ENCODE peak calls at places on chromosomes 4 and X, in four cellular contexts. J, Y, U and S are unnamed samples.

GRCh38 chr4:122170775-122171174 is 18.6 kb downstream of the BLTP1 start:
- DNase-seq in Y (no peak), U (no peak), J (no peak), S (no peak)

GRCh38 chrX:17859609-17860178 is 1.4 kb downstream of the RAI2 start:
- DNase-seq in U (no peak), J (no peak), Y (peak), S (no peak)

GRCh38 chr4:138677651-138678202 is 337.9 kb upstream of the NOCT start:
- DNase-seq in J (no peak), Y (no peak), U (no peak), S (no peak)

GRCh38 chr4:138494931-138495330 is 252.8 kb upstream of the SLC7A11 start:
- DNase-seq in U (no peak), Y (peak), J (peak), S (peak)

GRCh38 chr4:24778427-24779225 is 16.7 kb upstream of the SOD3 start:
- DNase-seq in J (no peak), U (no peak), Y (no peak), S (no peak)

GRCh38 chrX:1941291-1941690 is 326.4 kb downstream of the ASMT start:
- DNase-seq in J (no peak), U (no peak), Y (no peak), S (no peak)

GRCh38 chr4:13642576-13642975 is 15.1 kb upstream of the BOD1L1 start:
- DNase-seq in U (no peak), Y (no peak), J (no peak), S (no peak)

GRCh38 chr4:1279253-1279652 is 10.4 kb upstream of the MAEA start:
- DNase-seq in U (no peak), Y (no peak), J (no peak), S (no peak)

GRCh38 chr4:20253799-20254409 is 2.2 kb downstream of the SLIT2 start:
- DNase-seq in J (no peak), Y (peak), U (no peak), S (no peak)

GRCh38 chr4:2792711-2793577 is at the start of gene SH3BP2:
- DNase-seq in U (peak), J (no peak), Y (peak), S (peak)

GRCh38 chr4:58553679-58554078 is 1443.5 kb upstream of the IGFBP7 start:
- DNase-seq in Y (no peak), U (no peak), J (no peak), S (no peak)

GRCh38 chrX:135923353-135923752 is 29.8 kb downstream of the SAGE1 start:
- DNase-seq in U (no peak), J (no peak), Y (peak), S (no peak)

GRCh38 chr4:164956766-164957643 is 20.5 kb downstream of the TRIM61 start:
- DNase-seq in U (peak), J (peak), Y (peak), S (no peak)

GRCh38 chrX:9644335-9644734 is 121.3 kb downstream of the GPR143 start:
- DNase-seq in Y (no peak), U (no peak), J (peak), S (no peak)

GRCh38 chrX:149372861-149373260 is 132.2 kb downstream of the IDS start:
- DNase-seq in U (no peak), Y (no peak), J (no peak), S (no peak)

GRCh38 chrX:140439455-140439854 is 65.4 kb downstream of the SOX3 start:
- DNase-seq in Y (peak), J (no peak), U (no peak), S (peak)

GRCh38 chr4:105631818-105632400 is 76.6 kb downstream of the INTS12 start:
- DNase-seq in U (no peak), J (no peak), Y (no peak), S (no peak)

GRCh38 chrX:17552251-17552650 is 177.3 kb downstream of the NHS start:
- DNase-seq in Y (no peak), J (no peak), U (no peak), S (no peak)

GRCh38 chrX:12403474-12404082 is 265.3 kb downstream of the FRMPD4 start:
- DNase-seq in J (no peak), Y (no peak), U (no peak), S (no peak)

GRCh38 chrX:17592117-17592516 is 145.2 kb upstream of the SCML1 start:
- DNase-seq in U (no peak), J (no peak), Y (no peak), S (no peak)

GRCh38 chrX:10922158-10922557 is 189.0 kb upstream of the HCCS start:
- DNase-seq in J (no peak), Y (no peak), U (no peak), S (peak)

GRCh38 chr4:177706916-177707315 is 264.7 kb upstream of the AGA start:
- DNase-seq in J (no peak), U (no peak), Y (no peak), S (no peak)

GRCh38 chrX:140723251-140723650 is 13.7 kb downstream of the LINC00632 start:
- DNase-seq in J (no peak), Y (no peak), U (no peak), S (no peak)

GRCh38 chr4:186829740-186830449 is 106.2 kb upstream of the FAT1 start:
- DNase-seq in J (no peak), U (peak), Y (no peak), S (peak)

GRCh38 chr4:123248260-123248659 is 148.3 kb upstream of the SPRY1 start:
- DNase-seq in Y (no peak), U (no peak), J (no peak), S (no peak)

GRCh38 chr4:21819086-21819485 is 129.5 kb downstream of the KCNIP4 start:
- DNase-seq in Y (no peak), U (no peak), J (no peak), S (no peak)

GRCh38 chrX:14936561-14936960 is 63.3 kb downstream of the MOSPD2 start:
- DNase-seq in Y (no peak), J (no peak), U (peak), S (no peak)

GRCh38 chrX:45240334-45240733 is 39.7 kb upstream of the DIPK2B start:
- DNase-seq in Y (no peak), J (no peak), U (no peak), S (no peak)

GRCh38 chr4:80266902-80267380 is 477 bp downstream of the FGF5 start:
- DNase-seq in J (no peak), Y (peak), U (peak), S (no peak)

GRCh38 chr4:25875281-25875745 is 12.5 kb upstream of the SEL1L3 start:
- DNase-seq in Y (no peak), U (no peak), J (peak), S (no peak)

GRCh38 chr4:122758033-122758432 is 25.5 kb downstream of the BBS12 start:
- DNase-seq in Y (no peak), U (no peak), J (no peak), S (no peak)

GRCh38 chrX:105375816-105376215 is 155.3 kb upstream of the TEX13A start:
- DNase-seq in U (no peak), Y (no peak), J (no peak), S (no peak)

GRCh38 chr4:3819210-3819919 is 53.2 kb downstream of the ADRA2C start:
- DNase-seq in Y (no peak), U (no peak), J (no peak), S (peak)

GRCh38 chrX:123169247-123169901 is 14.7 kb upstream of the GRIA3 start:
- DNase-seq in U (no peak), J (no peak), Y (no peak), S (peak)
- TF ChIP-seq ETV6 in U (no peak), J (no peak), Y (no peak), S (no peak)

GRCh38 chrX:71919886-71920285 is 9.2 kb downstream of the NHSL2 start:
- DNase-seq in Y (no peak), J (no peak), U (no peak), S (no peak)
- TF ChIP-seq TCF7 in Y (no peak), J (no peak), U (no peak), S (no peak)

GRCh38 chr4:55865228-55865806 is 11.9 kb downstream of the EXOC1 start:
- DNase-seq in U (no peak), J (no peak), Y (no peak), S (no peak)

GRCh38 chr4:55868691-55869090 is 15.2 kb downstream of the EXOC1 start:
- DNase-seq in U (no peak), Y (no peak), J (no peak), S (no peak)

GRCh38 chr4:55866290-55866907 is 13.0 kb downstream of the EXOC1 start:
- DNase-seq in U (peak), J (peak), Y (no peak), S (no peak)

GRCh38 chr4:55864577-55865223 is 11.3 kb downstream of the EXOC1 start:
- DNase-seq in Y (no peak), J (no peak), U (no peak), S (no peak)

DNA sequence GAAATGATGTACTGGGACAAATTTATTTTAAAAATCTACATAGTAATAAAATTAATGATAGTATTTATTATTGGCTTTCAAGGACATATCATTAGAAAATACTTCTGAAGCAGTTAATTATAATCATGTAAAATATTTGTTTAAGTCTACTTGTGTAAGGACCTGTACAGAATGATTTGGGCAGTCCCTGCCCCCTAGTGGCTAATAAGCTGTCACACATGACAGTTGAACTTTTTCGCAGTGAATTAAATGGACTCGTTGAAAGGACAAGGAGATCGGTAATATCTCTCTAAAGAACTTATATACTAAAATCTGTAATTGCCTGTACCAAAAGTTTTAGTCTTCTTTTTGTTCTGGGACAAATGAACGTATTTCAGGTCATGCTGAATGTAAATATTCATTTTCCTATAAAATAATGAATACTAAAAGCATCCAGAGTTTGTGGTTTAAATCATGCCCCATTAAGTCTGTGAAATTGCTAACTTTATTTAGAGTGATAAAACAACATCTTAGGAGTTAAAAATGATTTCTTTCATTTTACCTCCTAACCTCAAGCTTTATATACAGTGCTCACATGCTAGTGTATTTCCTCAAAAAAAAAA is 13.6 kb downstream of the EXOC1 start:
- DNase-seq in J (peak), Y (no peak), U (peak), S (peak)
- TF ChIP-seq ETV6 in J (no peak), Y (no peak), U (no peak), S (no peak)

GRCh38 chr4:142614621-142615323 is 231.3 kb downstream of the INPP4B start:
- DNase-seq in Y (no peak), J (no peak), U (no peak), S (no peak)

DNA sequence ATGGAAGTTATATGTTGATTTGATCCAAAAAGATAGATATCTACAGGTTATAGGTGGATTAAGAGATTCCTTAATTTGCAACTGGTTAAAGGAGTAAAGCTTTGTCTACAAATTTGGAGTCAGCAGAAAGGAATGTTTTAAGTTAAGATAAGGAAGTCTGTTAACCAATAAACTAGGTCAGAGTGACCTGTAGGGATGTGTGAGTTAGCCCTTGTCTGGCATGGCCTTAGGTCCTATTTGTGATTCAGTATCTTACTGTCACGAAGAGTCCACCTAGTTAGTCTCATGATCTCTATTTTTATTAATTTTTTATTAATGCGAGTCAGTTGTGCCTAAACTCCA is 230.8 kb downstream of the INPP4B start:
- DNase-seq in Y (no peak), J (no peak), U (no peak), S (no peak)
- TF ChIP-seq TCF7 in Y (no peak), J (no peak), U (no peak), S (no peak)